ENCODE peak calls at places on chromosomes 12 and 14, in four cellular contexts. L is PC-9; K is effector CD4-positive, alpha-beta T cell; B is activated CD4-positive, alpha-beta T cell treated with anti-CD3 and anti-CD28 coated beads for 4 hours. I is an unnamed sample.

GRCh38 chr12:110501378-110501721 is 561 bp downstream of the VPS29 start:
- DNase-seq in L (peak), K (no peak), B (no peak), I (no peak)

GRCh38 chr14:65255029-65255545 is 152.8 kb upstream of the MAX start:
- DNase-seq in L (peak), K (no peak), B (no peak), I (no peak)

GRCh38 chr12:50647479-50647878 is 116.4 kb upstream of the ATF1 start:
- DNase-seq in L (no peak), K (no peak), B (no peak), I (no peak)

GRCh38 chr14:68977741-68978549 is 1.2 kb downstream of the ACTN1 start:
- DNase-seq in L (peak), K (peak), B (peak), I (peak)

GRCh38 chr12:14239935-14240872 is 125.3 kb upstream of the ATF7IP start:
- DNase-seq in L (peak), K (no peak), B (no peak), I (no peak)

GRCh38 chr12:103930787-103931536 is 752 bp downstream of the HSP90B1 start:
- DNase-seq in L (no peak), K (no peak), B (peak), I (no peak)

GRCh38 chr14:60064491-60065072 is 27.1 kb upstream of the PCNX4 start:
- DNase-seq in L (no peak), K (no peak), B (no peak), I (peak)

GRCh38 chr14:99402283-99402648 is 78.4 kb downstream of the SETD3 start:
- DNase-seq in L (no peak), K (no peak), B (no peak), I (no peak)

GRCh38 chr14:104724407-104724980 is 465 bp downstream of the ADSS1 start:
- DNase-seq in L (no peak), K (no peak), B (peak), I (no peak)

GRCh38 chr14:100592461-100592871 is 5.2 kb upstream of the BEGAIN start:
- DNase-seq in L (no peak), K (no peak), B (no peak), I (no peak)

GRCh38 chr14:94132285-94132887 is 3.0 kb upstream of the IFI27L2 start:
- DNase-seq in L (peak), K (peak), B (peak), I (peak)

GRCh38 chr12:47821346-47821706 is 1.6 kb upstream of the HDAC7 start:
- DNase-seq in L (no peak), K (no peak), B (no peak), I (no peak)

GRCh38 chr14:94081386-94081820 is 293 bp downstream of the IFI27L1 start:
- DNase-seq in L (no peak), K (no peak), B (no peak), I (no peak)

GRCh38 chr12:60264094-60264493 is 668.3 kb downstream of the SLC16A7 start:
- DNase-seq in L (no peak), K (no peak), B (no peak), I (no peak)

GRCh38 chr14:72558721-72559120 is 335.2 kb downstream of the DPF3 start:
- DNase-seq in L (no peak), K (no peak), B (no peak), I (no peak)

GRCh38 chr12:52137746-52138145 is 54.1 kb downstream of the KRT80 start:
- DNase-seq in L (no peak), K (no peak), B (no peak), I (no peak)

GRCh38 chr12:6364037-6364360 is 11.4 kb downstream of the SCNN1A start:
- DNase-seq in L (peak), K (no peak), B (peak), I (no peak)

GRCh38 chr12:117040496-117040895 is 58.7 kb downstream of the TESC start:
- DNase-seq in L (no peak), K (no peak), B (no peak), I (peak)

GRCh38 chr12:90965204-90965603 is 10.2 kb upstream of the CCER1 start:
- DNase-seq in L (no peak), K (no peak), B (no peak), I (no peak)

GRCh38 chr14:36510078-36510799 is 9.8 kb downstream of the NKX2-1 start:
- DNase-seq in L (no peak), K (no peak), B (no peak), I (no peak)

GRCh38 chr12:6333566-6333965 is 8.3 kb downstream of the TNFRSF1A start:
- DNase-seq in L (no peak), K (no peak), B (no peak), I (peak)

GRCh38 chr14:72924332-72924731 is 1.9 kb upstream of the DCAF4 start:
- DNase-seq in L (peak), K (no peak), B (no peak), I (no peak)

GRCh38 chr14:67440513-67440912 is 28.5 kb upstream of the PLEK2 start:
- DNase-seq in L (peak), K (no peak), B (no peak), I (no peak)

GRCh38 chr12:121711925-121712461 is 559 bp upstream of the TMEM120B start:
- DNase-seq in L (peak), K (no peak), B (no peak), I (no peak)

GRCh38 chr12:71315328-71315960 is 124.2 kb upstream of the LGR5 start:
- DNase-seq in L (no peak), K (no peak), B (no peak), I (no peak)

GRCh38 chr12:66962316-66962715 is 283.4 kb upstream of the GRIP1 start:
- DNase-seq in L (no peak), K (no peak), B (no peak), I (no peak)

GRCh38 chr12:12156116-12156515 is 85.4 kb downstream of the BCL2L14 start:
- DNase-seq in L (no peak), K (no peak), B (no peak), I (no peak)

GRCh38 chr14:91035855-91036254 is 24.6 kb downstream of the RPS6KA5 start:
- DNase-seq in L (no peak), K (no peak), B (no peak), I (no peak)

GRCh38 chr12:128619263-128619662 is 204.5 kb downstream of the SLC15A4 start:
- DNase-seq in L (no peak), K (no peak), B (no peak), I (no peak)

GRCh38 chr12:76236640-76237039 is 111.6 kb downstream of the BBS10 start:
- DNase-seq in L (peak), K (no peak), B (no peak), I (no peak)

GRCh38 chr14:53953828-53954550 is 2.6 kb downstream of the BMP4 start:
- DNase-seq in L (peak), K (no peak), B (no peak), I (no peak)

GRCh38 chr12:93737457-93738198 is 60.5 kb downstream of the CRADD start:
- DNase-seq in L (no peak), K (no peak), B (no peak), I (no peak)

I was measured in naive thymus-derived CD8-positive, alpha-beta T cell.